ENCODE peak calls at places on chromosome 13, in four cellular contexts. One of them, this sample, is unnamed.

GRCh38 chr13:71577127-71577526 is 289.9 kb downstream of the DACH1 start:
- DNase-seq in WTC11: no peak
- DNase-seq in GM12878: no peak
- DNase-seq in HepG2: no peak
- DNase-seq in this sample: no peak

GRCh38 chr13:102642475-102642874 is 45.7 kb downstream of the TPP2 start:
- DNase-seq in WTC11: no peak
- DNase-seq in GM12878: no peak
- DNase-seq in HepG2: no peak
- DNase-seq in this sample: no peak

GRCh38 chr13:20028953-20029352 is 70.4 kb downstream of the ZMYM2 start:
- DNase-seq in WTC11: no peak
- DNase-seq in GM12878: no peak
- DNase-seq in HepG2: no peak
- DNase-seq in this sample: no peak

GRCh38 chr13:98187862-98188261 is 10.8 kb upstream of the RNF113B start:
- DNase-seq in WTC11: no peak
- DNase-seq in GM12878: no peak
- DNase-seq in HepG2: no peak
- DNase-seq in this sample: no peak

GRCh38 chr13:114059946-114060860 is 72.2 kb downstream of the RASA3 start:
- DNase-seq in WTC11: no peak
- DNase-seq in GM12878: no peak
- DNase-seq in HepG2: no peak
- DNase-seq in this sample: no peak

GRCh38 chr13:45339867-45340266 is 1.1 kb downstream of the TPT1 start:
- DNase-seq in WTC11: no peak
- DNase-seq in GM12878: no peak
- DNase-seq in HepG2: no peak
- DNase-seq in this sample: no peak

GRCh38 chr13:95301135-95301946 is at the start of gene ABCC4:
- DNase-seq in WTC11: peak
- DNase-seq in GM12878: no peak
- DNase-seq in HepG2: peak
- DNase-seq in this sample: peak

GRCh38 chr13:68124437-68125086 is 894.4 kb upstream of the PCDH9 start:
- DNase-seq in WTC11: no peak
- DNase-seq in GM12878: no peak
- DNase-seq in HepG2: no peak
- DNase-seq in this sample: no peak

GRCh38 chr13:97540696-97541095 is 106.7 kb downstream of the RAP2A start:
- DNase-seq in WTC11: no peak
- DNase-seq in GM12878: no peak
- DNase-seq in HepG2: no peak
- DNase-seq in this sample: no peak

DNA sequence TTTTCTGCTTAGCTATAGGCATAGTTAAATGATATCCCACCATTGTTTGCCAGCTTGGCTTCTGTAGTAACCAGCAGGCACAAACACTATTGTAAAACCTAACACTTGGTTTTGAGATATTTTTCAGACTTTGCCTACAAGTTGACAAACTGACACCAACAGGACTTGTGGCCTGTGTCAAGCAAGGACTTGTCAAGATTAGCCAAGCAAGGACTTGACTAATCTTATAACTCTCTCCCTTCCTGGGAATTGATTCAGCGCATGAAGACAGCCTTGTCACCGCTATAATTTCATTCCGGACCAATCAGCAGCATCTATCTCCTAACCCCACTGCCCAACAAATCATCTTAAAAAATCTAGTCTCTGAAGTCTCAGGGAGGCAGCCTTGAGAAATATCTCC is 72.7 kb upstream of the SLITRK1 start:
- DNase-seq in WTC11: no peak
- DNase-seq in GM12878: no peak
- DNase-seq in HepG2: no peak
- DNase-seq in this sample: no peak
- TF ChIP-seq SP1 in WTC11: no peak
- TF ChIP-seq SP1 in GM12878: no peak
- TF ChIP-seq SP1 in HepG2: no peak
- TF ChIP-seq SP1 in this sample: no peak

GRCh38 chr13:37427843-37428494 is 170.6 kb downstream of the POSTN start:
- DNase-seq in WTC11: no peak
- DNase-seq in GM12878: no peak
- DNase-seq in HepG2: no peak
- DNase-seq in this sample: no peak

DNA sequence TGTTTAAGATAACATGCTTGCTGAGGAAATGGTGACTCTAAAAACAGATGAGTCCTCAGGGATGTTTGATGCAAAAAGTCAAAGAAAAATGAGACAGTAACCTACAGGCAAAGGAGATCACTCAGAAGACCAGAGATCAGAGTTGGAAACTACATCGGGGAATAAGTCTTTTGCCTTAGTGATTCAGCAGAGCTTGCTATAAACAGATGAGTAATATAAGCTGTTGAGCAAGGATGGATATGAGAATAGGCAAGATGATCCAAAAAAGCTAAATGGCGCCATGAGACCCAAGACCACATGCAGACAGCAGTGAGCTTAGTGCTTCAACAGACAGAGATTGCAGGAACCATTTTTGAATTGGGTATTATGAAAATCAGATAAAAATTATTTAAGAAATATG is 168.6 kb downstream of the POSTN start:
- DNase-seq in WTC11: no peak
- DNase-seq in GM12878: no peak
- DNase-seq in HepG2: no peak
- DNase-seq in this sample: no peak
- TF ChIP-seq CREM in WTC11: no peak
- TF ChIP-seq CREM in GM12878: no peak
- TF ChIP-seq CREM in HepG2: no peak
- TF ChIP-seq CREM in this sample: no peak

DNA sequence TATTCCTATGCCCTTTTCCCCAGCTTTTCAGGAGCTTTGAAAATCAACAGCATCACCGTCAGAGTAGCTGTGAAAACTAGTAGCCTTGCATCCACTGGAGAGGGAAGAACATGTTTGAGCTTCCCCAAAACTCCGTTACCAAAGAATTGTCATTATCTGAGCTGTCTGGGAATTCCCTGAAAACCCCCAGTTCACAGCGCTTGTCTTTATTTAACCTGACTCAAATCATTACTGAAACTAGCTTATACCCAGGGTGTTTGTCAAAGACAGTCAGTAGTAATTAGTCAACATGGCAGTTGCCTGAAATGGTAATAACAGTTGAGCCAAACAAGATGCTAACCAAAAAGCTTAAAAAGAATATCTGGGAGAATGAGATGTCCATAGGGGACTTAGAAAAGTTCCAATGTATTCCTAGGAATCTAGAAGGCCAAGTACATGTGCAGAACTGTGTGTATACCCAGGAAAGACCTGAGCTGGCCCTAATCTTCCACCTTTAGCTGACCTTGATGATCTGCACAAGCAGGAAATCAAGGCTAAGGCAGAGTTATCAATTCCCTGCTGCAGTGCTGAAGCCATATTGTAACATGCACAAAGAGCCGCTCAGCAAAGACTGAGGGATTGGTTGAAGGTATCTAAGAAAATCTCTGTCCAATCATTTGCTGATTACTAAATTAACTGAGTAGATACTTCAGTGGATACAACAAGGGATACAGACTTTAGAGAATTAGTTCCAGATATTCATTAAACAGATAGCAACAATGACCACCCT is 130.8 kb downstream of the KL start:
- DNase-seq in WTC11: no peak
- DNase-seq in GM12878: peak
- DNase-seq in HepG2: no peak
- DNase-seq in this sample: no peak
- TF ChIP-seq SP1 in WTC11: no peak
- TF ChIP-seq SP1 in GM12878: peak
- TF ChIP-seq SP1 in HepG2: no peak
- TF ChIP-seq SP1 in this sample: no peak

DNA sequence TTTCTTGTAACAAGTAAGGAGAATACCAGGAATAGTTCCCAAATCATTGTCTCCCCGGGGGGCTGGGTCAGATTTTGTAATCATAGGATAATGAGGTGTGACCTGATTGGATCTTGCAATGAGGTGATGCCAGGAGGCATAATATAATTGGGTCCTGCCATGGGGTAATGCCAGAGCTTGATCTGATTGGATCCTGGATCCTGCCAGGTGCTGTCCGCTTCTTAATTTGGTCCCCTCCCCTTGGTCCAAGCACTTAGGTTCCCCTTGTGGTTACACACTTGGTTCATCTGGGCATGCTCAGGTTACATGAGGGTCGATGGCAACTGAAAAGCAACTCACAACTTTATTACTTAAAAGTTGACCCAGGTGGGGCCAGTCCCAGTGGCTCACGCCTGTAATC is 20.1 kb downstream of the RASL11A start:
- DNase-seq in WTC11: no peak
- DNase-seq in GM12878: no peak
- DNase-seq in HepG2: no peak
- DNase-seq in this sample: no peak
- TF ChIP-seq CREM in WTC11: no peak
- TF ChIP-seq CREM in GM12878: no peak
- TF ChIP-seq CREM in HepG2: no peak
- TF ChIP-seq CREM in this sample: no peak

GRCh38 chr13:39888865-39889810 is 233.7 kb downstream of the COG6 start:
- DNase-seq in WTC11: no peak
- DNase-seq in GM12878: no peak
- DNase-seq in HepG2: no peak
- DNase-seq in this sample: no peak
- TF ChIP-seq SP1 in WTC11: no peak
- TF ChIP-seq SP1 in GM12878: no peak
- TF ChIP-seq SP1 in HepG2: no peak
- TF ChIP-seq SP1 in this sample: no peak

This sample was measured in K562.